ENCODE peak calls at places on chromosomes 12 and 14, in eight cellular contexts. N is HCT116, Z is lower lobe of right lung, R is pancreas, M is brain microvascular endothelial cell, D is cardiac muscle cell, X is PC-3, Q is fibroblast of the aortic adventitia. F is an unnamed sample.

GRCh38 chr14:102927346-102927877 is 4.9 kb downstream of the AMN start:
- DNase-seq in R (no peak), X (peak), Z (peak), M (no peak), Q (no peak), N (peak), D (no peak), F (no peak)

GRCh38 chr14:69819607-69820006 is 22.6 kb upstream of the SLC10A1 start:
- DNase-seq in Z (no peak), X (no peak), R (no peak), D (peak), N (no peak), M (no peak), Q (no peak), F (no peak)

GRCh38 chr12:15001733-15002471 is 29.1 kb downstream of the PDE6H start:
- DNase-seq in M (peak), X (no peak), N (no peak), D (peak), Z (peak), Q (peak), R (no peak), F (peak)

GRCh38 chr14:85319998-85320397 is 209.9 kb upstream of the FLRT2 start:
- DNase-seq in Q (peak), N (no peak), M (peak), D (no peak), Z (no peak), X (peak), R (no peak), F (no peak)

GRCh38 chr14:60565211-60565610 is 56.3 kb downstream of the SIX6 start:
- DNase-seq in R (no peak), Z (no peak), M (peak), X (peak), D (no peak), Q (peak), N (no peak), F (peak)

GRCh38 chr12:49471557-49471956 is 67.3 kb upstream of the KCNH3 start:
- DNase-seq in R (no peak), M (no peak), Q (no peak), X (no peak), Z (no peak), N (no peak), D (no peak), F (no peak)

GRCh38 chr12:109734219-109735000 is 20.8 kb downstream of the FAM222A start:
- DNase-seq in Q (no peak), N (no peak), X (no peak), D (no peak), R (no peak), M (no peak), Z (peak), F (no peak)

GRCh38 chr14:99321955-99322730 is 50.1 kb upstream of the BCL11B start:
- DNase-seq in Q (no peak), N (no peak), X (no peak), D (no peak), Z (no peak), M (no peak), R (no peak), F (no peak)

GRCh38 chr12:66247741-66248140 is 54.6 kb upstream of the HELB start:
- DNase-seq in X (no peak), R (no peak), Z (no peak), Q (peak), M (no peak), D (no peak), N (no peak), F (peak)

GRCh38 chr14:99576761-99577705 is 27.0 kb downstream of the CCDC85C start:
- DNase-seq in Z (no peak), R (no peak), M (no peak), D (no peak), N (no peak), X (no peak), Q (no peak), F (no peak)

GRCh38 chr12:122951979-122952892 is 14.0 kb downstream of the ABCB9 start:
- DNase-seq in X (peak), D (peak), Z (peak), R (peak), N (peak), M (peak), Q (peak), F (peak)

GRCh38 chr14:62179367-62180018 is 417.3 kb downstream of the SNAPC1 start:
- DNase-seq in X (peak), M (peak), D (peak), Q (peak), R (peak), N (peak), Z (no peak), F (peak)
- TF ChIP-seq CTCF in X (peak), M (peak), D (peak), Q (peak), R (peak), N (peak), Z (peak), F (peak)

DNA sequence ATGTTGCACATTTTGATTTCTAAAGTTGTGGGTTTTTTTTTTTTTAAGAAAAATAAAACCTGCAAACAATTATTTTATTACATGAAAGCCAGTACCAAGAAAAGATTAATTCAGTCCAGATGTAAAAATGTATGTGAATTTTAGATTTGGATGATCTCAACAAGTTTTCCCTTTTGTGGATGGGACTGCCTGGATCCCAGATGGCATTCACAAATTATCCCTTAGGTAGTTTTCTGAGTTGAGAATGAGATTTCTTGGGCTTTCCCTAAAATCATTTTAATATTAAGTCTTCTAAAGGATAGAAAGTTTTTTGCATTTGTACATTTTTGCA is 2.8 kb downstream of the FRMD6 start:
- DNase-seq in X (no peak), M (no peak), N (no peak), D (no peak), R (no peak), Q (no peak), Z (no peak), F (no peak)
- H3K4me3 ChIP-seq in X (peak), M (peak), N (no peak), D (no peak), R (no peak), Q (peak), Z (no peak), F (peak)

GRCh38 chr12:90261283-90261682 is 552.6 kb upstream of the ATP2B1 start:
- DNase-seq in X (no peak), N (no peak), Q (peak), Z (no peak), D (peak), M (no peak), R (no peak), F (peak)

GRCh38 chr12:90262261-90262660 is 553.6 kb upstream of the ATP2B1 start:
- DNase-seq in X (peak), N (no peak), D (no peak), Q (peak), Z (no peak), R (no peak), M (peak), F (peak)

GRCh38 chr12:90257927-90258624 is 549.4 kb upstream of the ATP2B1 start:
- DNase-seq in N (no peak), Z (no peak), X (no peak), Q (no peak), M (no peak), R (no peak), D (no peak), F (no peak)

DNA sequence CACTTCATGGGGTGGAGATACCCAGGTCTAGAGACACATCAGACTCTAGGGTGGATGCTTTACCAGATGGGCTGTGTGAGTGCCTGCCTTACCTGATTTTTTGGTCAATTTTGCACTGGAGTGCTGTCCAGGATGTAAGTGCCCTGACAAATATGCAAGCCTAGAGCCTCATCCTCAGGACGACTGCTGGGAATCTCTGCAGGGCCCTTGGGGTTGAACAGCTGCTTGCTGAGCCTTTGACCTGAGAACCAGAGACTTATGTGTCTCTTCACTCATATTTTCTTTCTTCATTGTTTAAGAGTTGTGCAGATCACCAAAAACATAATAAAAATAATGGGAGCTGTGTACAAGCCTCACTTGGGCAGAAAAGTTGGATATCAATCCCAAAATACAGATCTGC is 551.5 kb upstream of the ATP2B1 start:
- DNase-seq in N (no peak), D (no peak), Q (no peak), R (no peak), X (no peak), Z (no peak), M (no peak), F (no peak)
- TF ChIP-seq CTCF in N (no peak), D (no peak), Q (no peak), R (no peak), X (no peak), Z (no peak), M (no peak), F (no peak)

DNA sequence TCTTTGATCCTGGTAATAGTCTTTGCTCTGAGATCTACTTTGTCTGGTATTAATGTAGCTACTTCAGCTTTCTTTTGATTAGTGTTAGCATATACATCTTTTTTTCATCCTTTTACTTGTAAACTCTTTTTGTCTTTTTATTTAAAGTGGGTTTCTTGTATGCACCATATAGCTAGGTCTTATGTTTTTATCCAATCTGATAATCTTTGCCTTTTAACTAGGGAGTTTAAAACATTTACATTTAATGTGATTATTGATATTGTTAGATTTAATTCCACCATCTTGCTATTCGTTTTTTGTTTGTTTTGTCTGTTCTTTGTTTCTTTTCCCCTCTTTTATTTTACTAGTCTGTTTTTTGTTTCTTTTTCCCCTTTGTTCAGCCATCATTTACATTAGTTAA is 6.0 kb downstream of the CGRRF1 start:
- DNase-seq in N (no peak), R (no peak), D (no peak), X (no peak), M (no peak), Q (no peak), Z (no peak), F (no peak)
- H3K4me3 ChIP-seq in N (no peak), R (no peak), D (no peak), X (no peak), M (no peak), Q (no peak), Z (no peak), F (no peak)

DNA sequence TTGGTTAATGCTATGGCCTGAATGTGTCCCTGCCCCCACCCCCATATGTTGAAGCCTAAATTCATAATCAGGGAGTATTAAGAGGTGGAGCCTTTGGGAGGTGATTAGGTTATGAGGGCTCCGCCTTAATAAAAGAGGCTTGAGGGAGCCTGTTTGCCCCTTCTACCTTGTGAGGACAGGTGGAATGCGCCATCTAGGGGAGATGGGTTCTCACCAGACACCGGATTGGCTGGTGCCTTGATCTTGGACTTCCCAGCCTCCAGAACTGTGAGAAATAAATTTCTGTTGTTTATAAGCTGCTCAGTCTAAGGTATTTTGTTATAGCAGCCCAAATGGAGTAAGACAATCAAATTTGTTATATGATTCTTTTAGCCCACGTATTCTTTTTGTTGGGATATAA is 148.3 kb downstream of the PTCSC3 start:
- DNase-seq in D (no peak), M (no peak), X (peak), Z (no peak), N (no peak), Q (no peak), R (no peak), F (no peak)
- TF ChIP-seq CTCF in D (no peak), M (no peak), X (peak), Z (no peak), N (peak), Q (no peak), R (no peak), F (no peak)

F was measured in AG10803.